ENCODE peak calls at places on chromosomes 6 and 20, in nine cellular contexts. One of them, this sample, is unnamed.

GRCh38 chr6:6006428-6007310 is at the start of gene NRN1:
- DNase-seq in stimulated activated CD4-positive, alpha-beta T cell treated with anti-CD3 and anti-CD28 coated beads, TNF-alpha, amount 100 ng/mL, for 24 hours: no peak
- DNase-seq in DMS153: no peak
- DNase-seq in psoas muscle: no peak
- DNase-seq in BJ: no peak
- DNase-seq in AML-193: no peak
- DNase-seq in activated T-cell treated with anti-CD3 and anti-CD28 coated beads, Interleukin-2, amount 50 U/mL, for 72 hours: no peak
- DNase-seq in endothelial cell: peak; percentile 25
- DNase-seq in AG10803: peak; percentile 77
- DNase-seq in this sample: no peak

GRCh38 chr6:16055852-16056251 is 73.0 kb upstream of the MYLIP start:
- DNase-seq in stimulated activated CD4-positive, alpha-beta T cell treated with anti-CD3 and anti-CD28 coated beads, TNF-alpha, amount 100 ng/mL, for 24 hours: no peak
- DNase-seq in DMS153: no peak
- DNase-seq in psoas muscle: no peak
- DNase-seq in BJ: no peak
- DNase-seq in AML-193: no peak
- DNase-seq in activated T-cell treated with anti-CD3 and anti-CD28 coated beads, Interleukin-2, amount 50 U/mL, for 72 hours: no peak
- DNase-seq in endothelial cell: no peak
- DNase-seq in AG10803: no peak
- DNase-seq in this sample: no peak

GRCh38 chr6:151004415-151005024 is 139.0 kb downstream of the MTHFD1L start:
- DNase-seq in stimulated activated CD4-positive, alpha-beta T cell treated with anti-CD3 and anti-CD28 coated beads, TNF-alpha, amount 100 ng/mL, for 24 hours: no peak
- DNase-seq in DMS153: peak; percentile 89
- DNase-seq in psoas muscle: no peak
- DNase-seq in BJ: peak; percentile 75
- DNase-seq in AML-193: peak; percentile 87
- DNase-seq in activated T-cell treated with anti-CD3 and anti-CD28 coated beads, Interleukin-2, amount 50 U/mL, for 72 hours: no peak
- DNase-seq in endothelial cell: no peak
- DNase-seq in AG10803: peak; percentile 89
- DNase-seq in this sample: no peak

GRCh38 chr6:31797607-31798006 is 2.1 kb upstream of the VARS1 start:
- DNase-seq in stimulated activated CD4-positive, alpha-beta T cell treated with anti-CD3 and anti-CD28 coated beads, TNF-alpha, amount 100 ng/mL, for 24 hours: no peak
- DNase-seq in DMS153: no peak
- DNase-seq in psoas muscle: peak; percentile 18
- DNase-seq in BJ: no peak
- DNase-seq in AML-193: no peak
- DNase-seq in activated T-cell treated with anti-CD3 and anti-CD28 coated beads, Interleukin-2, amount 50 U/mL, for 72 hours: no peak
- DNase-seq in endothelial cell: no peak
- DNase-seq in AG10803: no peak
- DNase-seq in this sample: no peak

GRCh38 chr20:36542019-36542488 is 735 bp downstream of the MYL9 start:
- DNase-seq in stimulated activated CD4-positive, alpha-beta T cell treated with anti-CD3 and anti-CD28 coated beads, TNF-alpha, amount 100 ng/mL, for 24 hours: no peak
- DNase-seq in DMS153: no peak
- DNase-seq in psoas muscle: peak; percentile 54
- DNase-seq in BJ: no peak
- DNase-seq in AML-193: no peak
- DNase-seq in activated T-cell treated with anti-CD3 and anti-CD28 coated beads, Interleukin-2, amount 50 U/mL, for 72 hours: no peak
- DNase-seq in endothelial cell: peak; percentile 69
- DNase-seq in AG10803: peak; percentile 67
- DNase-seq in this sample: no peak

GRCh38 chr20:4858000-4858399 is 136.3 kb downstream of the PRND start:
- DNase-seq in stimulated activated CD4-positive, alpha-beta T cell treated with anti-CD3 and anti-CD28 coated beads, TNF-alpha, amount 100 ng/mL, for 24 hours: no peak
- DNase-seq in DMS153: no peak
- DNase-seq in psoas muscle: no peak
- DNase-seq in BJ: no peak
- DNase-seq in AML-193: no peak
- DNase-seq in activated T-cell treated with anti-CD3 and anti-CD28 coated beads, Interleukin-2, amount 50 U/mL, for 72 hours: no peak
- DNase-seq in endothelial cell: no peak
- DNase-seq in AG10803: no peak
- DNase-seq in this sample: no peak

GRCh38 chr6:147528511-147529145 is 20.1 kb downstream of the SAMD5 start:
- DNase-seq in stimulated activated CD4-positive, alpha-beta T cell treated with anti-CD3 and anti-CD28 coated beads, TNF-alpha, amount 100 ng/mL, for 24 hours: no peak
- DNase-seq in DMS153: no peak
- DNase-seq in psoas muscle: no peak
- DNase-seq in BJ: no peak
- DNase-seq in AML-193: no peak
- DNase-seq in activated T-cell treated with anti-CD3 and anti-CD28 coated beads, Interleukin-2, amount 50 U/mL, for 72 hours: no peak
- DNase-seq in endothelial cell: no peak
- DNase-seq in AG10803: no peak
- DNase-seq in this sample: no peak

GRCh38 chr6:37668251-37668650 is 29.4 kb downstream of the MDGA1 start:
- DNase-seq in stimulated activated CD4-positive, alpha-beta T cell treated with anti-CD3 and anti-CD28 coated beads, TNF-alpha, amount 100 ng/mL, for 24 hours: no peak
- DNase-seq in DMS153: no peak
- DNase-seq in psoas muscle: no peak
- DNase-seq in BJ: no peak
- DNase-seq in AML-193: no peak
- DNase-seq in activated T-cell treated with anti-CD3 and anti-CD28 coated beads, Interleukin-2, amount 50 U/mL, for 72 hours: no peak
- DNase-seq in endothelial cell: no peak
- DNase-seq in AG10803: no peak
- DNase-seq in this sample: no peak

GRCh38 chr6:155174576-155175174 is 89.1 kb upstream of the CLDN20 start:
- DNase-seq in stimulated activated CD4-positive, alpha-beta T cell treated with anti-CD3 and anti-CD28 coated beads, TNF-alpha, amount 100 ng/mL, for 24 hours: peak; percentile 48
- DNase-seq in DMS153: peak; percentile 68
- DNase-seq in psoas muscle: peak; percentile 62
- DNase-seq in BJ: no peak
- DNase-seq in AML-193: peak; percentile 85
- DNase-seq in activated T-cell treated with anti-CD3 and anti-CD28 coated beads, Interleukin-2, amount 50 U/mL, for 72 hours: peak; percentile 69
- DNase-seq in endothelial cell: peak; percentile 65
- DNase-seq in AG10803: peak; percentile 84
- DNase-seq in this sample: peak; percentile 35

GRCh38 chr20:4592316-4593148 is 129.2 kb upstream of the PRND start:
- DNase-seq in stimulated activated CD4-positive, alpha-beta T cell treated with anti-CD3 and anti-CD28 coated beads, TNF-alpha, amount 100 ng/mL, for 24 hours: peak; percentile 45
- DNase-seq in DMS153: no peak
- DNase-seq in psoas muscle: peak; percentile 56
- DNase-seq in BJ: no peak
- DNase-seq in AML-193: peak; percentile 33
- DNase-seq in activated T-cell treated with anti-CD3 and anti-CD28 coated beads, Interleukin-2, amount 50 U/mL, for 72 hours: peak; percentile 82
- DNase-seq in endothelial cell: peak; percentile 89
- DNase-seq in AG10803: peak; percentile 33
- DNase-seq in this sample: peak; percentile 28

GRCh38 chr6:54009052-54009654 is 102.1 kb upstream of the MLIP start:
- DNase-seq in stimulated activated CD4-positive, alpha-beta T cell treated with anti-CD3 and anti-CD28 coated beads, TNF-alpha, amount 100 ng/mL, for 24 hours: no peak
- DNase-seq in DMS153: no peak
- DNase-seq in psoas muscle: no peak
- DNase-seq in BJ: no peak
- DNase-seq in AML-193: no peak
- DNase-seq in activated T-cell treated with anti-CD3 and anti-CD28 coated beads, Interleukin-2, amount 50 U/mL, for 72 hours: no peak
- DNase-seq in endothelial cell: no peak
- DNase-seq in AG10803: no peak
- DNase-seq in this sample: no peak

GRCh38 chr6:108801331-108801730 is 46.9 kb upstream of the ARMC2 start:
- DNase-seq in stimulated activated CD4-positive, alpha-beta T cell treated with anti-CD3 and anti-CD28 coated beads, TNF-alpha, amount 100 ng/mL, for 24 hours: no peak
- DNase-seq in DMS153: no peak
- DNase-seq in psoas muscle: no peak
- DNase-seq in BJ: no peak
- DNase-seq in AML-193: peak; percentile 74
- DNase-seq in activated T-cell treated with anti-CD3 and anti-CD28 coated beads, Interleukin-2, amount 50 U/mL, for 72 hours: no peak
- DNase-seq in endothelial cell: no peak
- DNase-seq in AG10803: no peak
- DNase-seq in this sample: no peak

GRCh38 chr6:75745404-75745803 is 3.6 kb upstream of the MYO6 start:
- DNase-seq in stimulated activated CD4-positive, alpha-beta T cell treated with anti-CD3 and anti-CD28 coated beads, TNF-alpha, amount 100 ng/mL, for 24 hours: no peak
- DNase-seq in DMS153: no peak
- DNase-seq in psoas muscle: no peak
- DNase-seq in BJ: no peak
- DNase-seq in AML-193: no peak
- DNase-seq in activated T-cell treated with anti-CD3 and anti-CD28 coated beads, Interleukin-2, amount 50 U/mL, for 72 hours: no peak
- DNase-seq in endothelial cell: no peak
- DNase-seq in AG10803: no peak
- DNase-seq in this sample: no peak

GRCh38 chr6:165811512-165811911 is 148.5 kb upstream of the PDE10A start:
- DNase-seq in stimulated activated CD4-positive, alpha-beta T cell treated with anti-CD3 and anti-CD28 coated beads, TNF-alpha, amount 100 ng/mL, for 24 hours: no peak
- DNase-seq in DMS153: no peak
- DNase-seq in psoas muscle: no peak
- DNase-seq in BJ: no peak
- DNase-seq in AML-193: no peak
- DNase-seq in activated T-cell treated with anti-CD3 and anti-CD28 coated beads, Interleukin-2, amount 50 U/mL, for 72 hours: no peak
- DNase-seq in endothelial cell: no peak
- DNase-seq in AG10803: no peak
- DNase-seq in this sample: no peak

GRCh38 chr20:5400164-5400762 is 83.5 kb upstream of the PROKR2 start:
- DNase-seq in stimulated activated CD4-positive, alpha-beta T cell treated with anti-CD3 and anti-CD28 coated beads, TNF-alpha, amount 100 ng/mL, for 24 hours: no peak
- DNase-seq in DMS153: no peak
- DNase-seq in psoas muscle: no peak
- DNase-seq in BJ: no peak
- DNase-seq in AML-193: peak; percentile 10
- DNase-seq in activated T-cell treated with anti-CD3 and anti-CD28 coated beads, Interleukin-2, amount 50 U/mL, for 72 hours: no peak
- DNase-seq in endothelial cell: peak; percentile 46
- DNase-seq in AG10803: peak; percentile 3
- DNase-seq in this sample: no peak

GRCh38 chr6:136129365-136129764 is 120.7 kb downstream of the MTFR2 start:
- DNase-seq in stimulated activated CD4-positive, alpha-beta T cell treated with anti-CD3 and anti-CD28 coated beads, TNF-alpha, amount 100 ng/mL, for 24 hours: no peak
- DNase-seq in DMS153: no peak
- DNase-seq in psoas muscle: no peak
- DNase-seq in BJ: no peak
- DNase-seq in AML-193: peak; percentile 22
- DNase-seq in activated T-cell treated with anti-CD3 and anti-CD28 coated beads, Interleukin-2, amount 50 U/mL, for 72 hours: no peak
- DNase-seq in endothelial cell: no peak
- DNase-seq in AG10803: no peak
- DNase-seq in this sample: no peak

GRCh38 chr6:126040826-126041225 is 54.5 kb downstream of the TRMT11 start:
- DNase-seq in stimulated activated CD4-positive, alpha-beta T cell treated with anti-CD3 and anti-CD28 coated beads, TNF-alpha, amount 100 ng/mL, for 24 hours: no peak
- DNase-seq in DMS153: no peak
- DNase-seq in psoas muscle: no peak
- DNase-seq in BJ: peak; percentile 35
- DNase-seq in AML-193: peak; percentile 96
- DNase-seq in activated T-cell treated with anti-CD3 and anti-CD28 coated beads, Interleukin-2, amount 50 U/mL, for 72 hours: no peak
- DNase-seq in endothelial cell: no peak
- DNase-seq in AG10803: peak; percentile 77
- DNase-seq in this sample: no peak

GRCh38 chr6:133436652-133437051 is 195.5 kb downstream of the EYA4 start:
- DNase-seq in stimulated activated CD4-positive, alpha-beta T cell treated with anti-CD3 and anti-CD28 coated beads, TNF-alpha, amount 100 ng/mL, for 24 hours: no peak
- DNase-seq in DMS153: no peak
- DNase-seq in psoas muscle: no peak
- DNase-seq in BJ: no peak
- DNase-seq in AML-193: no peak
- DNase-seq in activated T-cell treated with anti-CD3 and anti-CD28 coated beads, Interleukin-2, amount 50 U/mL, for 72 hours: no peak
- DNase-seq in endothelial cell: no peak
- DNase-seq in AG10803: no peak
- DNase-seq in this sample: no peak